ENCODE peak calls at places on chromosomes 12 and 14, in seven cellular contexts. P is ecto neural progenitor cell; B is naive thymus-derived CD8-positive, alpha-beta T cell; O is transverse colon; L is NCI-H1105 treated with DMSO at 0.1 percent for 48 hours; J is AG10803; N is foreskin fibroblast. U is an unnamed sample.

GRCh38 chr14:59189822-59190368 is 1.4 kb downstream of the DAAM1 start:
- DNase-seq in J (peak), B (peak), O (peak), N (peak), L (peak), P (peak), U (peak)

GRCh38 chr12:57221169-57221917 is 4.7 kb downstream of the NXPH4 start:
- DNase-seq in L (no peak), B (no peak), P (no peak), O (no peak), J (no peak), N (no peak), U (no peak)

GRCh38 chr12:99063182-99063581 is 418.1 kb downstream of the APAF1 start:
- DNase-seq in J (no peak), L (no peak), B (no peak), O (no peak), P (no peak), N (no peak), U (no peak)

GRCh38 chr12:75889214-75889613 is 142.4 kb downstream of the PHLDA1 start:
- DNase-seq in P (peak), J (no peak), B (no peak), O (no peak), N (no peak), L (no peak), U (no peak)

GRCh38 chr12:18262514-18262913 is 1.2 kb downstream of the PIK3C2G start:
- DNase-seq in B (no peak), P (no peak), L (no peak), J (no peak), N (no peak), O (no peak), U (no peak)

GRCh38 chr14:91609183-91609582 is 99.1 kb upstream of the PPP4R3A start:
- DNase-seq in N (no peak), L (no peak), P (no peak), B (no peak), O (no peak), J (no peak), U (no peak)

GRCh38 chr12:110312581-110313360 is 31.7 kb downstream of the ATP2A2 start:
- DNase-seq in B (no peak), P (no peak), J (peak), L (no peak), O (no peak), N (peak), U (no peak)

GRCh38 chr12:41013921-41014642 is 174.0 kb upstream of the PDZRN4 start:
- DNase-seq in B (no peak), O (no peak), J (no peak), L (no peak), N (no peak), P (no peak), U (no peak)

GRCh38 chr12:13964666-13965065 is 16.7 kb downstream of the GRIN2B start:
- DNase-seq in P (no peak), O (no peak), N (no peak), L (no peak), B (no peak), J (no peak), U (no peak)

GRCh38 chr12:12441891-12442461 is 85.1 kb downstream of the BORCS5 start:
- DNase-seq in J (no peak), P (no peak), B (peak), N (no peak), L (no peak), O (no peak), U (no peak)

GRCh38 chr14:46951103-46951502 is 299.5 kb upstream of the RPL10L start:
- DNase-seq in L (no peak), B (no peak), N (no peak), P (no peak), O (no peak), J (no peak), U (no peak)

GRCh38 chr12:80189241-80189640 is 89.9 kb downstream of the OTOGL start:
- DNase-seq in N (peak), L (no peak), O (no peak), J (peak), P (no peak), B (no peak), U (no peak)

GRCh38 chr14:90660865-90661570 is 155.2 kb downstream of the TTC7B start:
- DNase-seq in B (no peak), N (no peak), L (no peak), P (no peak), J (no peak), O (peak), U (no peak)

GRCh38 chr12:124396544-124397398 is 101.9 kb downstream of the RFLNA start:
- DNase-seq in N (no peak), J (no peak), B (no peak), P (no peak), O (peak), L (no peak), U (peak)

GRCh38 chr12:103583008-103583407 is 4.1 kb upstream of the STAB2 start:
- DNase-seq in L (peak), J (no peak), B (no peak), N (no peak), P (no peak), O (no peak), U (peak)

GRCh38 chr14:71692496-71692895 is 239.7 kb upstream of the RGS6 start:
- DNase-seq in O (no peak), J (peak), L (no peak), N (peak), P (no peak), B (no peak), U (no peak)

GRCh38 chr12:68334136-68334535 is 2.0 kb upstream of the MDM1 start:
- DNase-seq in P (peak), L (no peak), B (peak), J (no peak), N (no peak), O (peak), U (no peak)

GRCh38 chr12:87779858-87780498 is 249.2 kb downstream of the C12orf50 start:
- DNase-seq in P (no peak), B (no peak), L (peak), J (no peak), O (no peak), N (no peak), U (no peak)

GRCh38 chr12:84508325-84508861 is 404.2 kb downstream of the SLC6A15 start:
- DNase-seq in J (peak), B (no peak), P (no peak), O (no peak), N (peak), L (no peak), U (peak)

GRCh38 chr12:23887055-23887835 is 62.2 kb downstream of the SOX5 start:
- DNase-seq in L (no peak), N (no peak), P (no peak), J (no peak), B (no peak), O (no peak), U (no peak)

GRCh38 chr12:123761841-123762714 is at the start of gene DNAH10:
- DNase-seq in P (peak), B (peak), L (peak), N (no peak), J (no peak), O (peak), U (peak)

GRCh38 chr12:50344775-50345174 is 51.6 kb downstream of the FAM186A start:
- DNase-seq in L (no peak), P (no peak), N (no peak), O (no peak), B (no peak), J (no peak), U (no peak)

GRCh38 chr12:52347016-52347415 is 20.3 kb downstream of the KRT85 start:
- DNase-seq in N (no peak), L (no peak), J (no peak), B (no peak), O (no peak), P (no peak), U (no peak)

GRCh38 chr14:99572173-99572999 is 31.6 kb downstream of the CCDC85C start:
- DNase-seq in L (peak), B (no peak), J (no peak), O (peak), P (no peak), N (no peak), U (peak)

U was measured in NCI-H2171 treated with DMSO at 0.1 percent for 48 hours.